ENCODE peak calls at places on chromosome 1, in five cellular contexts. I, C, Q, T and G are unnamed samples.

GRCh38 chr1:194723067-194723466 is 1536.7 kb upstream of the B3GALT2 start:
- DNase-seq in T (no peak), I (no peak), C (no peak), Q (no peak), G (no peak)

GRCh38 chr1:202144510-202145324 is at the start of gene ARL8A:
- DNase-seq in Q (peak; percentile 36), I (peak; percentile 76), C (peak; percentile 49), T (peak; percentile 70), G (peak; percentile 62)

GRCh38 chr1:87329756-87330200 is 1.1 kb downstream of the LMO4 start:
- DNase-seq in T (no peak), C (no peak), I (no peak), Q (no peak), G (no peak)

GRCh38 chr1:52460686-52461085 is 56.3 kb downstream of the PRPF38A start:
- DNase-seq in T (no peak), Q (peak; percentile 25), C (no peak), I (no peak), G (no peak)

GRCh38 chr1:30756545-30757195 is 904 bp downstream of the LAPTM5 start:
- DNase-seq in C (no peak), Q (peak; percentile 28), T (no peak), I (peak; percentile 24), G (peak; percentile 92)

GRCh38 chr1:26278835-26279597 is 870 bp upstream of the SH3BGRL3 start:
- DNase-seq in I (peak; percentile 28), Q (no peak), T (peak; percentile 48), C (peak; percentile 43), G (no peak)

GRCh38 chr1:176815621-176816020 is 348.9 kb downstream of the ASTN1 start:
- DNase-seq in I (no peak), T (no peak), C (no peak), Q (no peak), G (no peak)

GRCh38 chr1:46528297-46528955 is 23.0 kb downstream of the KNCN start:
- DNase-seq in T (no peak), C (no peak), Q (no peak), I (no peak), G (no peak)

GRCh38 chr1:160954158-160955104 is at the start of gene ITLN2:
- DNase-seq in C (no peak), T (peak; percentile 41), I (peak; percentile 28), Q (peak; percentile 69), G (peak; percentile 43)

GRCh38 chr1:34460193-34460592 is 283.5 kb downstream of the C1orf94 start:
- DNase-seq in Q (peak; percentile 21), T (peak; percentile 67), C (no peak), I (no peak), G (peak; percentile 50)

GRCh38 chr1:195019385-195019784 is 1588.9 kb downstream of the KCNT2 start:
- DNase-seq in C (no peak), T (no peak), I (no peak), Q (no peak), G (no peak)

GRCh38 chr1:202149566-202149965 is 5.0 kb upstream of the ARL8A start:
- DNase-seq in Q (no peak), I (no peak), C (no peak), T (no peak), G (no peak)

DNA sequence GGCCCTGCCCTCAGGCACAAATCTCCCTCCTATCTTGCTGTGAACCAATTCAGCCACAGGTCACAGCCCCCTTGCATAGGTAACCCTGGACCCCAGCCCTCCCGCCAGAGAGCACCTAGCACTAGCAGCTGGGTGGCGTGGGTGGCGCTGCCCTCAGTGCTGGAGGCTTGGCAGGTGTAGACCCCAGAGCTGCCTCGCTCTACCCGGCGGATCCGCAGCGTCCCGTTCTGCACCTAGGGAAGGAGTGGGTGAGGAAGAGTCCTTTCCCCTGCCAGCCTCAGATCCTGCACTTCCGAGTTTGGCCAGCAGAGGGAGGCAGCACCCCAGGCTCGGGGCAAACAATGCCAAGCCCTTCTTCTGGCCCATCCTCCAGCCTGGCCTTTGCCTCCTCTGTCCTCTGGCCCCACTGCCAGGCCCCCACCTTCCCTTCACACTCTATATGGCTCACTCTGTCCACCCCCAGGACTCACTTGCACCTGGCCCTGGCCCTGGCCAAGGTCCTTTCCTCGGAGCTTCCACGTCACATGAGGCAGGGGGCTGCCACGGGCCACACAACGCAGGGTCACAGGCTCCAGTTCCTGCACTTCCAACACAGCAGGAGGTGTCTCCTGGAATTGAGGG is 9.0 kb downstream of the IGSF9 start:
- DNase-seq in C (peak; percentile 65), I (peak; percentile 72), Q (peak; percentile 59), T (peak; percentile 83), G (peak; percentile 91)
- TF ChIP-seq POLR2A in C (no peak), I (no peak), Q (no peak), T (no peak), G (no peak)

GRCh38 chr1:145845514-145846161 is at the start of gene NUDT17:
- DNase-seq in C (peak; percentile 76), I (peak; percentile 79), Q (peak; percentile 79), T (peak; percentile 80), G (peak; percentile 82)
- TF ChIP-seq POLR2A in C (no peak), I (no peak), Q (peak; percentile 51), T (no peak), G (peak; percentile 20)

GRCh38 chr1:167033646-167034045 is 44.6 kb downstream of the MAEL start:
- DNase-seq in Q (no peak), T (no peak), I (no peak), C (no peak), G (no peak)
- TF ChIP-seq POLR2A in Q (no peak), T (no peak), I (no peak), C (no peak), G (no peak)

GRCh38 chr1:228108055-228108690 is 926 bp downstream of the MRPL55 start:
- DNase-seq in Q (no peak), T (no peak), I (no peak), C (no peak), G (no peak)

GRCh38 chr1:228110536-228110935 is 1.4 kb upstream of the MRPL55 start:
- DNase-seq in C (no peak), Q (no peak), I (no peak), T (no peak), G (no peak)

GRCh38 chr1:228109962-228110488 is 926 bp upstream of the MRPL55 start:
- DNase-seq in T (no peak), C (no peak), I (peak; percentile 63), Q (no peak), G (no peak)

GRCh38 chr1:228108742-228109072 is 392 bp downstream of the MRPL55 start:
- DNase-seq in C (no peak), Q (no peak), I (no peak), T (no peak), G (no peak)

GRCh38 chr1:228109073-228109961 is at the start of gene MRPL55:
- DNase-seq in Q (peak; percentile 96), I (peak; percentile 99), T (peak; percentile 99), C (peak; percentile 97), G (peak; percentile 92)
- TF ChIP-seq POLR2A in Q (peak; percentile 96), I (peak; percentile 94), T (peak; percentile 96), C (peak; percentile 93), G (peak; percentile 97)

DNA sequence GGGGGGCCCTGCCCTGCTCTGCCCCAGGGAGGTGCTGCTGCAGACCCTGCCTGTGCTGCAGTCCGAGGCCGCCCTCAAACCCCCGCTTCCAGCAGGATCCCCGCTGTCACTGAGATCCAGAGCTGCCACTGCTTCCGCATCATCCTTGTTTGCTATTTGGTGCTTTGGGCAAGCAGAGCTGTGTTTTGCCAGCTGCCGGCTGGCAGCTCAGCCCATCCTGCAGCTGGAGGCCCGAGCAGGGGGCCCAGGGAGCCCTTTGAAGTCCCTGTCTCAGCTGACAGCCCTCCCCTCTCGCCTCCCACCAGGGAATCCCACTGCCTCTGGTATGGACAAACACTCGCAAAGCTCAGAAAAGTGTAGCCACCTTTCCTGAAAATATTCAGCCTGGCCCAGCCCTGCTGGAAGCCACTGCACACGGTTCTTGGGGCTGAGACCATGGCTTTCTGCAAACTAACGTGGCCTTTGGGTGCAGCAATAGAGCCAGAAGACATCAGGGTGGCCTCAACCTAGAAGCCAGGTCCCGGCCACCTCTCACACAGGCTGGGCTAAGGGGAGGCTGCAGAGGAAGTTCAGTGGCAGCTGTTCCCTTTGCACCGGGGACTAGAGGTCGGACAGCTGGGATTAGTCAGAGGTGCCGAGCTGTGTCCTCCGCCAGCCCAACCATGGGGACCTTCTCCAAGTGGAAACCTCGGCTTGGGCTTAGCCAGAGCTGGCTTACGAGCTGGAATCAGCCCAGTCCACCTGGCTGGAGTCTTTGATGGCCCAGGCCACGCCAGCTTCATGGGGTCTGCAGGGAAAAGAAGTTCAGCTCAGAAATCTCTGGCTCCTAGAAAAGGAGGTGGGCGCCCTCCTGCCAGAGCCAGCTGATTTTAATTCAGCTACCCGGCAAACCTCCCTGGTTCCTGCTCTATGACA is 107.1 kb downstream of the SPSB1 start:
- DNase-seq in I (peak; percentile 64), Q (no peak), T (no peak), C (no peak), G (no peak)
- TF ChIP-seq POLR2A in I (no peak), Q (no peak), T (no peak), C (no peak), G (no peak)

DNA sequence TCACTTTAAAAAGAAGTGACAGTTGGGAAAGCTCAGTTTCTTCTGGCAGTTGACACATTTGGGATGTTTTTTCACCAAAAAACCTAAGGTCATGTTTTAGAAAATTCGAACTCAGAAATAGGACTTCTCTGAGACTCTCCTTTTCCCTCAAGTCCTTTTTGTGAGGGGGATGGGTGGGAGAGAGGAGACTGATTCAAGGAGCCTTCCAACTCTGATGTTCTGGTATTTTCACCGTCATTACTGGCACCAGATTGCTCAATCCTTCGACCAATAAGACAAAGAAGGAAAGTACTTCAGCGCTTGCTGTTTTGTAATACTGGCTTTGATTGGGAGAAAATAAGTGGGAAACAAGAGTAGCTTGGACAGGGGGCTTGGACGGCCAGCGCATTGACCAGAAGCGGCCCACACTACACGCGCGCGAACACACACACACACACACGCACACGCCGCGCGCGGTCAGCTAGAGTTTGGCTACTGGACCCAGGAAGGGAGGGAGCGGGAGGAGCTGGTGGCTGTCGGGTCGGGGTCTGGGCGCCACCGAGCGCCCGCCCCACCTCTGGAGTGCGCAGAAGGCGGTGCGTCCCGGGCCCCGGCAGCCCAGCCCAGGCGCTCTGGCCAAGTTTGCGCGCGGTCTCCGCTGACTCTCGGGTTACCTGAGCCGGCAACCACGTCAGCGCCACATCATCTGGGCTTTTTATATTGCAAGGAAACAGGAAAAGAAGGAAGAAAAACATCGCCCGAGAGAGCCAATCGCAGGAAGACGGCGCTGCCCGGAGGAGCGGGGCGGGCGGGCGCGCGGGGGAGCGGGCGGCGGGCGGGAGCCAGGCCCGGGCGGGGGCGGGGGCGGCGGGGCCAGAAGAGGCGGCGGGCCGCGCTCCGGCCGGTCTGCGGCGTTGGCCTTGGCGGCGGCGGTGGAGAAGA is at the start of gene KCNK1:
- DNase-seq in Q (peak; percentile 80), I (peak; percentile 84), T (peak; percentile 80), C (peak; percentile 79), G (no peak)
- TF ChIP-seq POLR2A in Q (peak; percentile 46), I (peak; percentile 57), T (peak; percentile 81), C (no peak), G (no peak)